ENCODE peak calls at places on chromosomes 11 and 22, in eight cellular contexts. G is heart left ventricle, I is lung, J is left lung, W is GM13976, P is HFFc6, O is dorsolateral prefrontal cortex, E is HFF-Myc. L is an unnamed sample.

GRCh38 chr11:82889133-82890001 is 10.9 kb downstream of the PRCP start:
- DNase-seq in G (no peak), I (no peak), J (no peak), W (no peak), P (no peak), O (no peak), E (no peak), L (no peak)

GRCh38 chr11:12717851-12718291 is 43.6 kb downstream of the TEAD1 start:
- DNase-seq in G (no peak), I (no peak), J (no peak), W (peak), P (no peak), O (no peak), E (no peak), L (peak)

GRCh38 chr11:46674463-46675287 is 25.7 kb downstream of the ARHGAP1 start:
- DNase-seq in G (peak), I (no peak), J (no peak), W (peak), P (no peak), O (no peak), E (no peak), L (no peak)

GRCh38 chr11:85027346-85027745 is 599.8 kb downstream of the DLG2 start:
- DNase-seq in G (no peak), I (no peak), J (peak), W (no peak), P (no peak), O (no peak), E (no peak), L (no peak)

GRCh38 chr22:41021039-41021654 is 70.0 kb downstream of the RBX1 start:
- DNase-seq in G (no peak), I (no peak), J (peak), W (no peak), P (no peak), O (no peak), E (no peak), L (no peak)

GRCh38 chr11:68684385-68685356 is at the start of gene GAL:
- DNase-seq in G (no peak), I (no peak), J (peak), W (no peak), P (no peak), O (no peak), E (no peak), L (no peak)

GRCh38 chr11:115659061-115659963 is 155.1 kb upstream of the CADM1 start:
- DNase-seq in G (peak), I (no peak), J (no peak), W (no peak), P (no peak), O (no peak), E (no peak), L (no peak)

GRCh38 chr22:40044870-40045834 is 50.4 kb downstream of the FAM83F start:
- DNase-seq in G (peak), I (peak), J (peak), W (peak), P (no peak), O (no peak), E (no peak), L (peak)

GRCh38 chr11:92834296-92835020 is 135.0 kb upstream of the MTNR1B start:
- DNase-seq in G (no peak), I (no peak), J (no peak), W (no peak), P (no peak), O (no peak), E (no peak), L (no peak)

GRCh38 chr22:24592846-24593809 is at the start of gene LRRC75B:
- DNase-seq in G (peak), I (peak), J (peak), W (peak), P (peak), O (peak), E (peak), L (peak)

DNA sequence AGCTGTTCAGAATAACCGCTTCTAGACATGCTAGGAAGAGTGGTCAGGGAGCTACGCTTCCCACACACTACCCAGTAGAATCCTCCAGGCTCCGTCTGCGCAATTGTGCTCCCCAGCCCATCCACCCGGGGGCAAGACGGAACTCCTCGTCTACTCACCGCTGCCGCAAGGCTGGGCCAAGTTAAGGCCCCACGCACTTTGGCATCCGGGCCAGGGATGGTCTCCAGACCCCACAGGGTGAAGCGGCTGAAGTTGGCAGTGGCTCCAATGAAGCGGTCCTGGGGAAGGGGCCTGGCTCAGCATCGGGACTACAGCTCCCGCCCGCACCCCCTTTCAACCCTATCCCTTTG is 736 bp downstream of the RNASEH2C start:
- DNase-seq in G (no peak), I (no peak), J (no peak), W (no peak), P (peak), O (no peak), E (no peak), L (no peak)
- TF ChIP-seq CTCF in G (no peak), I (no peak), J (no peak), W (no peak), P (no peak), O (no peak), E (no peak), L (no peak)

DNA sequence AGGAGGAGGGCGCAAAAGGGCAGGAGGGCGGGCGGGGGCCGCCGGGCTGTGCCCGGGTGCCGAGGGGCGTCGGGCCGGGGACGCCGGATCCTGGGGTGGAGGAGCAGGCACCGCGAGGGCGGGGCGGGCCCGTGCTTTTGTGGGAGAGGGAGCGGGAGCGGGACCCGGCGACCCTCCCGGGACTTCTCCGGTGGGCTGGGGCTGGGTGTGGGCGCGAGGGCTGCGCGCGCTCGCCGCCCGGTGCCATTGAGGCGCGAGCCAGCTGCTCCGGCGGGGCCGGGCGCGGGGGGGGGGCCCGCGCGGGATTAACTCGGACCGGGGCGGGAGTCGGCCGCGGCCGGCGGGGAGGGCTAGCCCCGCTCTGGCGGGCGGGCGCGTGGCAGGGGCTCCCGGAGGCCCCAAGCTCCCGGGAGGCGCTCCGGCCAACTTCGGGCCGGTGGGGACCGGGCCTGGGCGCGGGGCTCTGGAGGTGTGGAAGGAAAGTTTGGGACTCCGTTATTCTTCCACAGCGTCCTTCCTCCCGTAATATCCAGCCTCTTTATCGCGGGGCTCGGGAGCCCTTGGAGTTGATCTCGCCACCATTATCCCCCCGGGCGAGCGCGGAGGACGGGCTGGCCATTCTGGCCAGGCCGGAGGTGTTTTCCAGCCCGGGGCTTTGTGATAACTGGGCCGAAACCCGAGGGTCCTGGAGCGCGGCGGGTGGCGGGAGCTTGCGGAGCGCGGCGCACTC is 941 bp downstream of the CECR2 start:
- DNase-seq in G (peak), I (no peak), J (peak), W (peak), P (no peak), O (peak), E (no peak), L (peak)
- TF ChIP-seq CTCF in G (no peak), I (no peak), J (no peak), W (no peak), P (no peak), O (no peak), E (no peak), L (no peak)

GRCh38 chr11:17892409-17892808 is 120.4 kb downstream of the SERGEF start:
- DNase-seq in G (no peak), I (no peak), J (no peak), W (no peak), P (no peak), O (no peak), E (no peak), L (no peak)

GRCh38 chr11:17894929-17895658 is 117.8 kb downstream of the SERGEF start:
- DNase-seq in G (no peak), I (no peak), J (no peak), W (no peak), P (no peak), O (peak), E (peak), L (no peak)

GRCh38 chr11:17887779-17888178 is 125.1 kb downstream of the SERGEF start:
- DNase-seq in G (no peak), I (no peak), J (no peak), W (no peak), P (no peak), O (no peak), E (no peak), L (no peak)

DNA sequence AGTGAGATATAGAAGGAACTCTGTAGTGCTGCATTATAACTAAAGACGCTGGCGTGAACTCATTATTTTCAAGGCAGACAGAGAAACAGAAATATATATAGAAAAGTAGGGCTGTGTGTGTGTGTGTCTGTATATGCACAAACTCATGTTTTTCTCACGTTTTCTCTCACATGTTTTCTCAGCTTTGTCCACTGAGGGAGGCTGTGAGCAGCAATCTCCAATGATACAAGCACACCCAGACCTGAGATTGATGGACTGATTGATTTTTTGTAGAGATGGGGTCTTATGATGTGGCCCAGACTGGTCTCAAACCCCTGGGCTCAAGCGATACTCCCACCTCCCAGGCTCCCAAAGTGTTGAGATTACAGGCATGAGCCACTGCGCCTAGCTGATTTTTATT is 122.5 kb downstream of the SERGEF start:
- DNase-seq in G (no peak), I (no peak), J (no peak), W (no peak), P (no peak), O (no peak), E (no peak), L (no peak)
- TF ChIP-seq CTCF in G (no peak), I (no peak), J (no peak), W (no peak), P (no peak), O (no peak), E (peak), L (no peak)

GRCh38 chr22:21022955-21023614 is 8.1 kb downstream of the P2RX6 start:
- DNase-seq in G (no peak), I (no peak), J (peak), W (no peak), P (no peak), O (no peak), E (no peak), L (no peak)
- TF ChIP-seq CTCF in G (no peak), I (no peak), J (no peak), W (no peak), P (peak), O (no peak), E (no peak), L (peak)

GRCh38 chr22:19232620-19233019 is 54.1 kb upstream of the SLC25A1 start:
- DNase-seq in G (no peak), I (no peak), J (no peak), W (no peak), P (no peak), O (no peak), E (no peak), L (no peak)
- TF ChIP-seq CTCF in G (no peak), I (no peak), J (no peak), W (no peak), P (no peak), O (no peak), E (no peak), L (no peak)

DNA sequence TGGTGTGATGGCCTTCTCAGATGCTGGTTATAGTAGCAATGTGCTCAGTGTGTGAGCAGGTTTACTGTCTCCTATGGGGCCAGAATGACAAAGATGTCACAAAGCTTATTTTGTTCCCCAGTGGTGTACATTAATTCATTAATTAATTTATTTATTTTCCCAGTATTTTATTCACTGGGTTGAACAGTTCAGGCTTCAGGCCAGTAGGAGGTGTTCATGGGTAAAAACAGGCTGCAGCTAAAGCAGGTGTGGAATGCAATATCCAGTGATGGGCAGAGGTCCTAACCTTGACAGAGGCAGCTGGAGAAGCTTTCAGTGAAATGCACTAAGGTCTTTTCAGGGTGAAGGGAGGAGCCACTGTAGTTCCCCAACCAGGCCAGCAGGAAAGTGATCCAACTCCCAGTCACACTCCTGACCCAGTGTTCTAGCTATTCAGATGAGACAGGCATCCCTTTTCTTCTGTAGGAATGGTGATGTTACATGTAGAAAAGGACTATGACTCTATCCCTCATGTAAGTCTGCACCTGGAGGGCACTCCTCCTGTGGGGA is 7.8 kb upstream of the FANCF start:
- DNase-seq in G (no peak), I (no peak), J (no peak), W (no peak), P (no peak), O (no peak), E (no peak), L (no peak)
- TF ChIP-seq CTCF in G (no peak), I (no peak), J (no peak), W (no peak), P (peak), O (no peak), E (no peak), L (peak)

GRCh38 chr11:123429851-123430735 is at the start of gene GRAMD1B:
- DNase-seq in G (peak), I (peak), J (peak), W (peak), P (peak), O (no peak), E (no peak), L (peak)
- TF ChIP-seq CTCF in G (no peak), I (no peak), J (no peak), W (peak), P (peak), O (no peak), E (no peak), L (peak)

L was measured in GM13977.